ENCODE peak calls at places on chromosomes 2 and 18, in nine cellular contexts. One of them, this sample, is unnamed.

GRCh38 chr2:72744049-72744448 is 81.8 kb downstream of the EXOC6B start:
- DNase-seq in HS-5: no peak
- DNase-seq in A172: peak; percentile 17
- DNase-seq in stomach: no peak
- DNase-seq in stimulated activated CD4-positive, alpha-beta T cell treated with anti-CD3 and anti-CD28 coated beads, Interleukin-2, amount 100 ng/mL, for 24 hours: no peak
- DNase-seq in AG10803: peak; percentile 57
- DNase-seq in fibroblast of pulmonary artery: peak; percentile 73
- DNase-seq in left cardiac atrium: no peak
- DNase-seq in ELR: peak; percentile 43
- DNase-seq in this sample: no peak

GRCh38 chr2:52264488-52264887 is 1232.6 kb upstream of the NRXN1 start:
- DNase-seq in left cardiac atrium: no peak
- DNase-seq in fibroblast of pulmonary artery: no peak
- DNase-seq in AG10803: no peak
- DNase-seq in A172: no peak
- DNase-seq in stimulated activated CD4-positive, alpha-beta T cell treated with anti-CD3 and anti-CD28 coated beads, Interleukin-2, amount 100 ng/mL, for 24 hours: no peak
- DNase-seq in ELR: no peak
- DNase-seq in stomach: no peak
- DNase-seq in HS-5: no peak
- DNase-seq in this sample: no peak

GRCh38 chr2:217818293-217818850 is 184.4 kb downstream of the TNS1 start:
- DNase-seq in left cardiac atrium: no peak
- DNase-seq in AG10803: no peak
- DNase-seq in ELR: no peak
- DNase-seq in fibroblast of pulmonary artery: no peak
- DNase-seq in A172: no peak
- DNase-seq in stimulated activated CD4-positive, alpha-beta T cell treated with anti-CD3 and anti-CD28 coated beads, Interleukin-2, amount 100 ng/mL, for 24 hours: no peak
- DNase-seq in HS-5: no peak
- DNase-seq in stomach: no peak
- DNase-seq in this sample: no peak

GRCh38 chr2:240411261-240412160 is 24.0 kb upstream of the GPC1 start:
- DNase-seq in AG10803: no peak
- DNase-seq in fibroblast of pulmonary artery: no peak
- DNase-seq in ELR: no peak
- DNase-seq in HS-5: no peak
- DNase-seq in stomach: no peak
- DNase-seq in left cardiac atrium: peak; percentile 15
- DNase-seq in stimulated activated CD4-positive, alpha-beta T cell treated with anti-CD3 and anti-CD28 coated beads, Interleukin-2, amount 100 ng/mL, for 24 hours: no peak
- DNase-seq in A172: no peak
- DNase-seq in this sample: no peak

GRCh38 chr2:28250006-28250405 is 142.7 kb upstream of the FOSL2 start:
- DNase-seq in stimulated activated CD4-positive, alpha-beta T cell treated with anti-CD3 and anti-CD28 coated beads, Interleukin-2, amount 100 ng/mL, for 24 hours: no peak
- DNase-seq in left cardiac atrium: no peak
- DNase-seq in ELR: peak; percentile 97
- DNase-seq in fibroblast of pulmonary artery: peak; percentile 50
- DNase-seq in AG10803: peak; percentile 69
- DNase-seq in stomach: no peak
- DNase-seq in HS-5: peak; percentile 61
- DNase-seq in A172: peak; percentile 85
- DNase-seq in this sample: peak; percentile 44

GRCh38 chr2:106115665-106116064 is 78.4 kb downstream of the UXS1 start:
- DNase-seq in AG10803: no peak
- DNase-seq in stomach: no peak
- DNase-seq in A172: no peak
- DNase-seq in ELR: no peak
- DNase-seq in fibroblast of pulmonary artery: no peak
- DNase-seq in stimulated activated CD4-positive, alpha-beta T cell treated with anti-CD3 and anti-CD28 coated beads, Interleukin-2, amount 100 ng/mL, for 24 hours: no peak
- DNase-seq in left cardiac atrium: no peak
- DNase-seq in HS-5: no peak
- DNase-seq in this sample: no peak

GRCh38 chr18:36493349-36494281 is 196.1 kb downstream of the FHOD3 start:
- DNase-seq in stomach: no peak
- DNase-seq in AG10803: peak; percentile 68
- DNase-seq in ELR: no peak
- DNase-seq in left cardiac atrium: peak; percentile 52
- DNase-seq in fibroblast of pulmonary artery: peak; percentile 88
- DNase-seq in stimulated activated CD4-positive, alpha-beta T cell treated with anti-CD3 and anti-CD28 coated beads, Interleukin-2, amount 100 ng/mL, for 24 hours: no peak
- DNase-seq in A172: no peak
- DNase-seq in HS-5: no peak
- DNase-seq in this sample: no peak

GRCh38 chr2:106969777-106970176 is 83.8 kb upstream of the ST6GAL2 start:
- DNase-seq in stimulated activated CD4-positive, alpha-beta T cell treated with anti-CD3 and anti-CD28 coated beads, Interleukin-2, amount 100 ng/mL, for 24 hours: no peak
- DNase-seq in HS-5: no peak
- DNase-seq in stomach: no peak
- DNase-seq in A172: no peak
- DNase-seq in AG10803: no peak
- DNase-seq in ELR: no peak
- DNase-seq in left cardiac atrium: no peak
- DNase-seq in fibroblast of pulmonary artery: no peak
- DNase-seq in this sample: no peak

GRCh38 chr2:46482490-46482889 is 3.1 kb downstream of the TMEM247 start:
- DNase-seq in AG10803: no peak
- DNase-seq in ELR: no peak
- DNase-seq in HS-5: no peak
- DNase-seq in left cardiac atrium: no peak
- DNase-seq in stimulated activated CD4-positive, alpha-beta T cell treated with anti-CD3 and anti-CD28 coated beads, Interleukin-2, amount 100 ng/mL, for 24 hours: no peak
- DNase-seq in fibroblast of pulmonary artery: no peak
- DNase-seq in A172: no peak
- DNase-seq in stomach: no peak
- DNase-seq in this sample: no peak

GRCh38 chr2:28869494-28870145 is 489 bp downstream of the TRMT61B start:
- DNase-seq in A172: no peak
- DNase-seq in HS-5: no peak
- DNase-seq in fibroblast of pulmonary artery: no peak
- DNase-seq in ELR: peak; percentile 73
- DNase-seq in stomach: no peak
- DNase-seq in left cardiac atrium: no peak
- DNase-seq in stimulated activated CD4-positive, alpha-beta T cell treated with anti-CD3 and anti-CD28 coated beads, Interleukin-2, amount 100 ng/mL, for 24 hours: peak; percentile 19
- DNase-seq in AG10803: no peak
- DNase-seq in this sample: no peak

GRCh38 chr2:65800998-65801397 is 368.6 kb upstream of the SPRED2 start:
- DNase-seq in stimulated activated CD4-positive, alpha-beta T cell treated with anti-CD3 and anti-CD28 coated beads, Interleukin-2, amount 100 ng/mL, for 24 hours: no peak
- DNase-seq in HS-5: no peak
- DNase-seq in A172: no peak
- DNase-seq in AG10803: peak; percentile 31
- DNase-seq in fibroblast of pulmonary artery: peak; percentile 6
- DNase-seq in stomach: peak; percentile 59
- DNase-seq in left cardiac atrium: no peak
- DNase-seq in ELR: peak; percentile 35
- DNase-seq in this sample: no peak

GRCh38 chr2:120646994-120647393 is 88.7 kb upstream of the GLI2 start:
- DNase-seq in AG10803: no peak
- DNase-seq in stimulated activated CD4-positive, alpha-beta T cell treated with anti-CD3 and anti-CD28 coated beads, Interleukin-2, amount 100 ng/mL, for 24 hours: no peak
- DNase-seq in A172: no peak
- DNase-seq in HS-5: no peak
- DNase-seq in ELR: no peak
- DNase-seq in left cardiac atrium: no peak
- DNase-seq in stomach: no peak
- DNase-seq in fibroblast of pulmonary artery: no peak
- DNase-seq in this sample: no peak

GRCh38 chr2:218635719-218636118 is 23.7 kb downstream of the ZNF142 start:
- DNase-seq in stomach: no peak
- DNase-seq in fibroblast of pulmonary artery: no peak
- DNase-seq in HS-5: no peak
- DNase-seq in AG10803: no peak
- DNase-seq in left cardiac atrium: no peak
- DNase-seq in ELR: no peak
- DNase-seq in A172: no peak
- DNase-seq in stimulated activated CD4-positive, alpha-beta T cell treated with anti-CD3 and anti-CD28 coated beads, Interleukin-2, amount 100 ng/mL, for 24 hours: no peak
- DNase-seq in this sample: no peak

GRCh38 chr2:97664636-97664970 is 759 bp upstream of the ACTR1B start:
- DNase-seq in A172: peak; percentile 45
- DNase-seq in AG10803: no peak
- DNase-seq in stimulated activated CD4-positive, alpha-beta T cell treated with anti-CD3 and anti-CD28 coated beads, Interleukin-2, amount 100 ng/mL, for 24 hours: no peak
- DNase-seq in fibroblast of pulmonary artery: no peak
- DNase-seq in stomach: no peak
- DNase-seq in left cardiac atrium: no peak
- DNase-seq in ELR: peak; percentile 51
- DNase-seq in HS-5: no peak
- DNase-seq in this sample: no peak

GRCh38 chr18:34809697-34810096 is 99.6 kb downstream of the DTNA start:
- DNase-seq in AG10803: peak; percentile 64
- DNase-seq in fibroblast of pulmonary artery: peak; percentile 53
- DNase-seq in stimulated activated CD4-positive, alpha-beta T cell treated with anti-CD3 and anti-CD28 coated beads, Interleukin-2, amount 100 ng/mL, for 24 hours: no peak
- DNase-seq in stomach: no peak
- DNase-seq in A172: peak; percentile 51
- DNase-seq in left cardiac atrium: peak; percentile 57
- DNase-seq in ELR: peak; percentile 45
- DNase-seq in HS-5: no peak
- DNase-seq in this sample: no peak

GRCh38 chr2:28583899-28584553 is 88.2 kb downstream of the PLB1 start:
- DNase-seq in stomach: peak; percentile 50
- DNase-seq in left cardiac atrium: peak; percentile 85
- DNase-seq in fibroblast of pulmonary artery: peak; percentile 94
- DNase-seq in A172: peak; percentile 98
- DNase-seq in HS-5: peak; percentile 98
- DNase-seq in stimulated activated CD4-positive, alpha-beta T cell treated with anti-CD3 and anti-CD28 coated beads, Interleukin-2, amount 100 ng/mL, for 24 hours: peak; percentile 83
- DNase-seq in ELR: peak; percentile 98
- DNase-seq in AG10803: peak; percentile 87
- DNase-seq in this sample: peak; percentile 82

GRCh38 chr2:72669121-72669520 is 156.7 kb downstream of the EXOC6B start:
- DNase-seq in ELR: peak; percentile 79
- DNase-seq in AG10803: peak; percentile 82
- DNase-seq in left cardiac atrium: no peak
- DNase-seq in stomach: no peak
- DNase-seq in fibroblast of pulmonary artery: peak; percentile 90
- DNase-seq in HS-5: peak; percentile 64
- DNase-seq in stimulated activated CD4-positive, alpha-beta T cell treated with anti-CD3 and anti-CD28 coated beads, Interleukin-2, amount 100 ng/mL, for 24 hours: no peak
- DNase-seq in A172: peak; percentile 56
- DNase-seq in this sample: peak; percentile 48

GRCh38 chr2:133326651-133327397 is 241.4 kb downstream of the NCKAP5 start:
- DNase-seq in stimulated activated CD4-positive, alpha-beta T cell treated with anti-CD3 and anti-CD28 coated beads, Interleukin-2, amount 100 ng/mL, for 24 hours: no peak
- DNase-seq in stomach: no peak
- DNase-seq in fibroblast of pulmonary artery: peak; percentile 63
- DNase-seq in ELR: peak; percentile 92
- DNase-seq in A172: peak; percentile 78
- DNase-seq in left cardiac atrium: no peak
- DNase-seq in HS-5: no peak
- DNase-seq in AG10803: peak; percentile 54
- DNase-seq in this sample: no peak

GRCh38 chr2:172429351-172429968 is 2.1 kb downstream of the ITGA6 start:
- DNase-seq in stomach: no peak
- DNase-seq in stimulated activated CD4-positive, alpha-beta T cell treated with anti-CD3 and anti-CD28 coated beads, Interleukin-2, amount 100 ng/mL, for 24 hours: no peak
- DNase-seq in left cardiac atrium: no peak
- DNase-seq in fibroblast of pulmonary artery: no peak
- DNase-seq in ELR: peak; percentile 47
- DNase-seq in A172: no peak
- DNase-seq in AG10803: peak; percentile 36
- DNase-seq in HS-5: no peak
- DNase-seq in this sample: no peak

GRCh38 chr2:168926621-168927386 is 25.7 kb downstream of the G6PC2 start:
- DNase-seq in left cardiac atrium: no peak
- DNase-seq in AG10803: no peak
- DNase-seq in ELR: no peak
- DNase-seq in fibroblast of pulmonary artery: no peak
- DNase-seq in HS-5: no peak
- DNase-seq in A172: no peak
- DNase-seq in stomach: no peak
- DNase-seq in stimulated activated CD4-positive, alpha-beta T cell treated with anti-CD3 and anti-CD28 coated beads, Interleukin-2, amount 100 ng/mL, for 24 hours: no peak
- DNase-seq in this sample: no peak

GRCh38 chr18:78934551-78935225 is 44.9 kb upstream of the SALL3 start:
- DNase-seq in HS-5: no peak
- DNase-seq in ELR: no peak
- DNase-seq in AG10803: no peak
- DNase-seq in stimulated activated CD4-positive, alpha-beta T cell treated with anti-CD3 and anti-CD28 coated beads, Interleukin-2, amount 100 ng/mL, for 24 hours: no peak
- DNase-seq in left cardiac atrium: no peak
- DNase-seq in fibroblast of pulmonary artery: no peak
- DNase-seq in stomach: no peak
- DNase-seq in A172: no peak
- DNase-seq in this sample: no peak

GRCh38 chr2:74530239-74531161 is 767 bp downstream of the HTRA2 start:
- DNase-seq in fibroblast of pulmonary artery: peak; percentile 54
- DNase-seq in A172: peak; percentile 41
- DNase-seq in stomach: peak; percentile 41
- DNase-seq in stimulated activated CD4-positive, alpha-beta T cell treated with anti-CD3 and anti-CD28 coated beads, Interleukin-2, amount 100 ng/mL, for 24 hours: peak; percentile 53
- DNase-seq in HS-5: no peak
- DNase-seq in left cardiac atrium: no peak
- DNase-seq in ELR: peak; percentile 66
- DNase-seq in AG10803: peak; percentile 51
- DNase-seq in this sample: no peak

GRCh38 chr18:62066121-62066818 is 120.6 kb downstream of the PIGN start:
- DNase-seq in left cardiac atrium: no peak
- DNase-seq in stimulated activated CD4-positive, alpha-beta T cell treated with anti-CD3 and anti-CD28 coated beads, Interleukin-2, amount 100 ng/mL, for 24 hours: no peak
- DNase-seq in AG10803: no peak
- DNase-seq in ELR: no peak
- DNase-seq in stomach: no peak
- DNase-seq in fibroblast of pulmonary artery: no peak
- DNase-seq in HS-5: no peak
- DNase-seq in A172: no peak
- DNase-seq in this sample: no peak

GRCh38 chr2:27441226-27441926 is 805 bp upstream of the KRTCAP3 start:
- DNase-seq in ELR: no peak
- DNase-seq in stimulated activated CD4-positive, alpha-beta T cell treated with anti-CD3 and anti-CD28 coated beads, Interleukin-2, amount 100 ng/mL, for 24 hours: no peak
- DNase-seq in HS-5: no peak
- DNase-seq in stomach: no peak
- DNase-seq in left cardiac atrium: no peak
- DNase-seq in A172: no peak
- DNase-seq in AG10803: no peak
- DNase-seq in fibroblast of pulmonary artery: no peak
- DNase-seq in this sample: no peak

GRCh38 chr2:214593723-214594122 is 182.9 kb downstream of the VWC2L start:
- DNase-seq in HS-5: peak; percentile 33
- DNase-seq in left cardiac atrium: no peak
- DNase-seq in stimulated activated CD4-positive, alpha-beta T cell treated with anti-CD3 and anti-CD28 coated beads, Interleukin-2, amount 100 ng/mL, for 24 hours: no peak
- DNase-seq in stomach: no peak
- DNase-seq in fibroblast of pulmonary artery: peak; percentile 46
- DNase-seq in ELR: peak; percentile 78
- DNase-seq in A172: peak; percentile 86
- DNase-seq in AG10803: no peak
- DNase-seq in this sample: peak; percentile 44

GRCh38 chr18:49647496-49648168 is 85.8 kb downstream of the LIPG start:
- DNase-seq in ELR: peak; percentile 60
- DNase-seq in A172: no peak
- DNase-seq in fibroblast of pulmonary artery: no peak
- DNase-seq in AG10803: peak; percentile 9
- DNase-seq in left cardiac atrium: no peak
- DNase-seq in HS-5: no peak
- DNase-seq in stimulated activated CD4-positive, alpha-beta T cell treated with anti-CD3 and anti-CD28 coated beads, Interleukin-2, amount 100 ng/mL, for 24 hours: no peak
- DNase-seq in stomach: no peak
- DNase-seq in this sample: no peak

GRCh38 chr18:43705850-43706249 is 428.6 kb upstream of the SYT4 start:
- DNase-seq in left cardiac atrium: no peak
- DNase-seq in stimulated activated CD4-positive, alpha-beta T cell treated with anti-CD3 and anti-CD28 coated beads, Interleukin-2, amount 100 ng/mL, for 24 hours: no peak
- DNase-seq in A172: no peak
- DNase-seq in stomach: no peak
- DNase-seq in AG10803: no peak
- DNase-seq in HS-5: no peak
- DNase-seq in fibroblast of pulmonary artery: no peak
- DNase-seq in ELR: no peak
- DNase-seq in this sample: no peak

GRCh38 chr2:72148975-72149555 is 1.4 kb upstream of the CYP26B1 start:
- DNase-seq in HS-5: no peak
- DNase-seq in stomach: peak; percentile 39
- DNase-seq in stimulated activated CD4-positive, alpha-beta T cell treated with anti-CD3 and anti-CD28 coated beads, Interleukin-2, amount 100 ng/mL, for 24 hours: no peak
- DNase-seq in A172: no peak
- DNase-seq in ELR: peak; percentile 41
- DNase-seq in fibroblast of pulmonary artery: peak; percentile 22
- DNase-seq in left cardiac atrium: peak; percentile 61
- DNase-seq in AG10803: peak; percentile 28
- DNase-seq in this sample: no peak

GRCh38 chr2:166494140-166494544 is at the start of gene SCN7A:
- DNase-seq in fibroblast of pulmonary artery: peak; percentile 61
- DNase-seq in HS-5: no peak
- DNase-seq in ELR: peak; percentile 26
- DNase-seq in stomach: no peak
- DNase-seq in left cardiac atrium: peak; percentile 82
- DNase-seq in stimulated activated CD4-positive, alpha-beta T cell treated with anti-CD3 and anti-CD28 coated beads, Interleukin-2, amount 100 ng/mL, for 24 hours: no peak
- DNase-seq in AG10803: peak; percentile 2
- DNase-seq in A172: peak; percentile 2
- DNase-seq in this sample: no peak

GRCh38 chr2:43088148-43089073 is 138.0 kb downstream of the ZFP36L2 start:
- DNase-seq in ELR: no peak
- DNase-seq in left cardiac atrium: no peak
- DNase-seq in A172: peak; percentile 32
- DNase-seq in stimulated activated CD4-positive, alpha-beta T cell treated with anti-CD3 and anti-CD28 coated beads, Interleukin-2, amount 100 ng/mL, for 24 hours: no peak
- DNase-seq in AG10803: no peak
- DNase-seq in HS-5: no peak
- DNase-seq in stomach: no peak
- DNase-seq in fibroblast of pulmonary artery: no peak
- DNase-seq in this sample: no peak

This sample was measured in BJ.